ENCODE peak calls at places on chromosomes 4 and X, in seven cellular contexts. E is prostate gland, P is adrenal gland, F is stomach, R is HepG2, W is ovary, M is right lobe of liver. U is an unnamed sample.

GRCh38 chr4:126364290-126364978 is 1049.7 kb downstream of the FAT4 start:
- DNase-seq in E (no peak), P (no peak), F (no peak), R (no peak), W (no peak), M (no peak), U (no peak)

GRCh38 chrX:3815896-3816664 is 102.6 kb upstream of the PRKX start:
- DNase-seq in E (peak; percentile 28), P (peak; percentile 65), F (peak; percentile 67), R (peak; percentile 36), W (peak; percentile 75), M (peak; percentile 77), U (peak; percentile 61)

GRCh38 chr4:36771411-36772153 is 473.0 kb upstream of the NWD2 start:
- DNase-seq in E (no peak), P (no peak), F (no peak), R (no peak), W (no peak), M (no peak), U (no peak)

GRCh38 chr4:47075241-47075640 is 43.9 kb downstream of the GABRB1 start:
- DNase-seq in E (no peak), P (no peak), F (no peak), R (no peak), W (no peak), M (no peak), U (no peak)

GRCh38 chr4:114980932-114981693 is 132.3 kb downstream of the NDST4 start:
- DNase-seq in E (no peak), P (no peak), F (no peak), R (no peak), W (no peak), M (no peak), U (no peak)

GRCh38 chr4:182294436-182294835 is 51.2 kb downstream of the TENM3 start:
- DNase-seq in E (no peak), P (no peak), F (no peak), R (no peak), W (no peak), M (no peak), U (no peak)

GRCh38 chr4:8920969-8921368 is 49.3 kb upstream of the HMX1 start:
- DNase-seq in E (peak; percentile 3), P (peak; percentile 28), F (peak; percentile 18), R (no peak), W (no peak), M (no peak), U (no peak)

GRCh38 chr4:85243857-85244256 is 231.1 kb upstream of the ARHGAP24 start:
- DNase-seq in E (no peak), P (no peak), F (no peak), R (no peak), W (no peak), M (no peak), U (no peak)

GRCh38 chrX:119266364-119266995 is 30.4 kb downstream of the PGRMC1 start:
- DNase-seq in E (no peak), P (peak; percentile 52), F (no peak), R (peak; percentile 0), W (no peak), M (no peak), U (peak; percentile 3)

GRCh38 chrX:39477438-39478120 is 620.2 kb downstream of the BCOR start:
- DNase-seq in E (no peak), P (peak; percentile 58), F (peak; percentile 26), R (no peak), W (no peak), M (no peak), U (peak; percentile 65)

GRCh38 chr4:122960298-122960985 is 38.0 kb upstream of the NUDT6 start:
- DNase-seq in E (no peak), P (no peak), F (no peak), R (no peak), W (no peak), M (no peak), U (no peak)

GRCh38 chr4:133149932-133150642 is 993 bp downstream of the PCDH10 start:
- DNase-seq in E (no peak), P (peak; percentile 62), F (no peak), R (no peak), W (peak; percentile 24), M (no peak), U (no peak)

DNA sequence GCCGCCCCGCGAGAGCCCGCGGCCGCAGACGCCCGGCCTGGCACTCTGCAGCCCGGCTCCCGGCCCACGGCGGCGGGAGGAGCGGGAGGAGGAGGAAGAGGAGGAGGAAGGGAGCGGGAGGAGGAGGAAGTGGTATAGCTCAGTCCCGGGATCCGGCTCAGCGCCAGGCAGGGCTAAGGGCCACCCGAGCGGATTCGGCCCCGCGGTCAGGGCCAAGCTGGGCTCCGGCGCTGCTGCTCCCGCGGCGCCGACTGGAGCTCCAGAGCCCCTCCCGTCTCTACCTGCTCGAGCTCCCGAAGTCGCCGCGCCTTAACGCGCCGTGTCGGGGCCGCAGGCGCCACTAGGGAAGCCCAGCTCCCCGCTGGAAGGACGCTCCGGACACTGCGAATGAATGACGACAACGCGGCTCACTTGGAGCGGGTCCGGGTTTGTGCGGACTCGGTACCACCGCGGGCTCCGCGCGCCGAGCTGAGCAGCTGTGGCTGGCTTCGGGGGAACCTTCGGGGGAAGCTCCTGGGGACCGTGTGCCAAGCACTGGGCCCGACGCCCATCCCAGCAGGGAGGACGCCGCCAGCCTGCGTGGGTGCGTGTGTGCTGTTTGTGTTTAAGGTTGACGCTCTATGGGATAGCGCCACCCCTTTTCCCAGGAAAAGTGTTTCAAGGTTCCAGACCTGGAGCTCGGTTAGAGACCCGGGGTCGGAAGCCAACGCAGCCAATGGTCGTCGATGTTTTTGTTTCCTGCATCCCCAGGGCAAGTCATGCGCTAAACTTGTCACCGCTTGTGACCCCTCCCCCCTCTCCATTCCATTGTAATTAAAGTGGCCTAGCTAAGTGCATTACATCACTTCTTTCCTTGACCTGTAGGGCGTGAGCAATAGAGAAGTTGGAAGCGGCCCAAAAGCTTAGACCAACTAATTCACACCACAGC is at the start of gene TBC1D9:
- DNase-seq in E (peak; percentile 67), P (peak; percentile 89), F (peak; percentile 79), R (peak; percentile 68), W (peak; percentile 83), M (peak; percentile 85), U (peak; percentile 94)
- TF ChIP-seq POLR2A in E (peak; percentile 67), P (peak; percentile 7), F (no peak), R (peak; percentile 77), W (peak; percentile 65), M (peak; percentile 73), U (peak; percentile 58)

DNA sequence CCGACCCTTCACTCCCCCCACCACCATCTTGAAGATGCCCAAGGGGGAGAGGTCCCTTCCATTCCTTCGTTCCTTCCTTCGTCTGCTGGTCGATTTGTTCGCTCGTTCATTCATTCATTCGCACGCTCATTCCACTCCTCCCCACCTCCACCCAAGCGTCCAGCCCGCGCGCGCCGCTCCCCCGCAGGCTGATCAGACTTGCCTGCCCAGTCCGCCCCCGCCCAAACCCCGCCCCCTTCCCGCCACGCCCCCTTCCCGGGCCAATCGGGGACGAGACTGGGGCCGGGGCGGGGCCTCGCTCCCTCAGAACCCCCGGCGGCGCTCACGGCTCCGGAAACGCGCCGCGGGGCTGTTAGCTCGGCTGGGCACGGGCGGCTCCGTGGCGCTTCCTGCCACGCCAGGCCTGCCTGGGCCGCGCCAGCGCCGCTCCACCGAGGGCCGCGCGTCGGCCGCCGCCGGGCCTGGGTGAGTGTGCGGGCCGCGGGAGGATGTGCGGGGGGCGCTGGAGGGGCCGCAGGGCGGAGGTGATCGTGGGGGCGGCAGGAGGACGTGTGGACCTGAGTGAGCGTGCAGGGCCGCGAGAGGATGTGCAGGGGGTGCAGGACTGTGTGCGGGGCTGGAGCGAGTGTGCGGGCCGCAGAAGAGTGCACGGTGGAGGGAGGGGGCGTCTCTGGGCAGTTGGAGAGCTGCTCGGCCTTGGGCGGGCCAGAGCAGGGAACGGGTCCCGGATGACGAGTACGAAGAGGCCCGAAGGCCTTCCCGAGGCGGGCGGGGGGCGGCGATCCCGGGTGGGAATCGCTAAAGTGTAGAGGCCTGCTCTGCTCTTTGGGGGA is at the start of gene ZNF275:
- DNase-seq in E (peak; percentile 59), P (peak; percentile 85), F (peak; percentile 82), R (peak; percentile 29), W (peak; percentile 88), M (peak; percentile 83), U (peak; percentile 78)
- H3K27ac ChIP-seq in E (peak within 1 kb of the TSS; percentile 35), P (peak within 1 kb of the TSS; percentile 59), F (peak within 1 kb of the TSS; percentile 80), R (peak within 1 kb of the TSS; percentile 57), W (peak within 1 kb of the TSS; percentile 68), M (peak within 1 kb of the TSS; percentile 37), U (peak within 1 kb of the TSS; percentile 73)

GRCh38 chrX:70455366-70456202 is 10.9 kb downstream of the DLG3 start:
- DNase-seq in E (peak; percentile 4), P (no peak), F (no peak), R (no peak), W (no peak), M (no peak), U (peak; percentile 36)

GRCh38 chrX:70453024-70453618 is 8.5 kb downstream of the DLG3 start:
- DNase-seq in E (no peak), P (no peak), F (no peak), R (no peak), W (no peak), M (no peak), U (no peak)

GRCh38 chrX:70454441-70455365 is 10.1 kb downstream of the DLG3 start:
- DNase-seq in E (peak; percentile 81), P (peak; percentile 87), F (peak; percentile 88), R (peak; percentile 84), W (peak; percentile 81), M (peak; percentile 76), U (peak; percentile 95)

GRCh38 chrX:70449457-70449966 is 4.9 kb downstream of the DLG3 start:
- DNase-seq in E (no peak), P (no peak), F (no peak), R (no peak), W (no peak), M (no peak), U (no peak)

DNA sequence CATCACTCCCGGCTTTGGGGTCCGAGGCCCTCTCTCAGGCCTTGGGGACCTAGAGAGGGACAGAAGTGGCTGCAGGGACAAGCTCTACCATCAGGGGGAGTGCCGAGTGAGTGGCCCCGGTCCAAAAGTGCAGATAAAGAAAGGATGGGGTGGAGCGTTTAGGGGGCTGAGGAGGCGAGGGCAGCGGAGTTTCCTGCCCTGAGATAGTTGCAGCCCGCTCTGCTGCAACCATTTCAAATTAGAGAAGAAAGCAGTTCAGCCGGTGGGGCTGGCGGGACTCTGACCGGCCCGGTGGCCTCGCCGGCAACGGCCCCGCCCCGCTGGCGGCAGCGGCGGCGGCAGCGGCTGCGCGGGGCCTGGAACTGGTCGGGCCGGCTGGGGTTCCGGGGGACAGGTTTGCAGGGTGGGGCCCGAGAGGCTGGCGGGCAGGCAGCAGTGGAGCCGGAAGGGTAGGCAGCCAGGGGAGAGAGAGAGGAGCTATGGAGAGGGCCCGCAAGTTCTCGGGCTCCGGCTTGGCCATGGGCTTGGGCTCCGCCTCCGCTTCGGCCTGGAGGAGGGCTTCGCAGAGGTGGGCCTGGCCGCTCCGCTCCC is 7.6 kb downstream of the DLG3 start:
- DNase-seq in E (peak; percentile 52), P (peak; percentile 72), F (peak; percentile 64), R (peak; percentile 19), W (peak; percentile 66), M (no peak), U (peak; percentile 62)
- TF ChIP-seq POLR2A in E (peak; percentile 33), P (no peak), F (no peak), R (no peak), W (no peak), M (no peak), U (peak; percentile 35)

DNA sequence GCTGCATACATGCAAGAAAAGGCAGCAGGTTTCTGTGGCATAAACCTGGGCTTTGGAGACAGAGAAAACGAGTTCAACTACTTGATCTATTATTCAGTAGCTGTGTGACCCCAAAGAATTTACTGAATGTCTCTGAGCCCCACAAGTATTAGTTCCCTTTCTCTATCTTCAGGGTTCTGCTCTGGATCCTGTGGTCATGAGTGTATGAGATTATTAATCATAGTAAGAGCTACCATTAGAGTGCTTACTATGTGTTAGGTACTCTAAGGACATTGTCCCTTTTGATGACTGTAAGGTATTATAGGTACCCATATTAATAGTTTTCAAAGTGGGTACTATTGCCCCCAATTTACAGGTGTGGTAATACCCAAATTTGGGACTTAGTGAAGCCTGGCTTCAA is 5.5 kb downstream of the TEX13D start:
- DNase-seq in E (no peak), P (no peak), F (no peak), R (no peak), W (no peak), M (no peak), U (no peak)
- H3K27ac ChIP-seq in E (no peak overlapping the region), P (no peak overlapping the region), F (no peak overlapping the region), R (no peak overlapping the region), W (no peak overlapping the region), M (no peak overlapping the region), U (no peak overlapping the region)